ENCODE peak calls at places on chromosomes 3 and 15, in five cellular contexts. A, Q, R, S and B are unnamed samples.

GRCh38 chr3:117036259-117036799 is 326.8 kb downstream of the TUSC7 start:
- DNase-seq in A (no peak), Q (no peak), R (no peak), S (peak), B (no peak)

GRCh38 chr3:123335007-123335670 is 113.8 kb downstream of the ADCY5 start:
- DNase-seq in A (no peak), Q (peak), R (no peak), S (no peak), B (no peak)

GRCh38 chr3:34882764-34883163 is 756.6 kb upstream of the ARPP21 start:
- DNase-seq in A (no peak), Q (no peak), R (no peak), S (no peak), B (no peak)

GRCh38 chr3:61358364-61358763 is 107.1 kb upstream of the FHIT start:
- DNase-seq in A (no peak), Q (no peak), R (no peak), S (no peak), B (no peak)

GRCh38 chr3:102158080-102158756 is 276.6 kb upstream of the ZPLD1 start:
- DNase-seq in A (no peak), Q (no peak), R (peak), S (no peak), B (no peak)

GRCh38 chr3:71930056-71930991 is 145.4 kb upstream of the PROK2 start:
- DNase-seq in A (no peak), Q (no peak), R (peak), S (peak), B (no peak)

GRCh38 chr3:150761831-150762661 is 923 bp downstream of the SIAH2 start:
- DNase-seq in A (no peak), Q (no peak), R (peak), S (peak), B (peak)

GRCh38 chr15:29127506-29128430 is 141.9 kb downstream of the NSMCE3 start:
- DNase-seq in A (no peak), Q (peak), R (no peak), S (no peak), B (peak)

GRCh38 chr3:148062590-148062989 is 635.1 kb upstream of the AGTR1 start:
- DNase-seq in A (no peak), Q (no peak), R (peak), S (no peak), B (no peak)

GRCh38 chr3:150005243-150006102 is 34.8 kb upstream of the PFN2 start:
- DNase-seq in A (no peak), Q (no peak), R (peak), S (peak), B (no peak)

GRCh38 chr3:150391200-150391599 is 16.9 kb upstream of the TSC22D2 start:
- DNase-seq in A (no peak), Q (no peak), R (peak), S (no peak), B (no peak)

GRCh38 chr3:167733961-167734497 is 663 bp downstream of the PDCD10 start:
- DNase-seq in A (no peak), Q (no peak), R (peak), S (no peak), B (no peak)

GRCh38 chr3:151197981-151198767 is 4.8 kb downstream of the GPR171 start:
- DNase-seq in A (no peak), Q (no peak), R (no peak), S (peak), B (no peak)

GRCh38 chr3:172378439-172378838 is 69.8 kb downstream of the GHSR start:
- DNase-seq in A (no peak), Q (no peak), R (no peak), S (no peak), B (no peak)

GRCh38 chr3:157754415-157754814 is 251.2 kb upstream of the VEPH1 start:
- DNase-seq in A (no peak), Q (no peak), R (no peak), S (no peak), B (no peak)

GRCh38 chr3:194552327-194552949 is 65.6 kb upstream of the ATP13A3 start:
- DNase-seq in A (no peak), Q (no peak), R (no peak), S (no peak), B (no peak)

GRCh38 chr3:72891053-72891855 is 3.4 kb downstream of the GXYLT2 start:
- DNase-seq in A (no peak), Q (no peak), R (peak), S (peak), B (peak)

GRCh38 chr3:131363275-131363674 is 18.3 kb upstream of the NUDT16 start:
- DNase-seq in A (no peak), Q (no peak), R (no peak), S (no peak), B (no peak)

GRCh38 chr15:53130943-53131342 is 340.8 kb upstream of the ONECUT1 start:
- DNase-seq in A (no peak), Q (no peak), R (no peak), S (no peak), B (no peak)

GRCh38 chr3:16793321-16793720 is 91.4 kb upstream of the PLCL2 start:
- DNase-seq in A (no peak), Q (no peak), R (no peak), S (no peak), B (no peak)

GRCh38 chr15:99712415-99712814 is 20.8 kb downstream of the LYSMD4 start:
- DNase-seq in A (no peak), Q (no peak), R (no peak), S (no peak), B (peak)

GRCh38 chr3:124266517-124266916 is 274.6 kb upstream of the ROPN1 start:
- DNase-seq in A (no peak), Q (no peak), R (peak), S (no peak), B (no peak)

GRCh38 chr3:50675179-50676030 is 678 bp downstream of the DOCK3 start:
- DNase-seq in A (no peak), Q (no peak), R (no peak), S (no peak), B (peak)

DNA sequence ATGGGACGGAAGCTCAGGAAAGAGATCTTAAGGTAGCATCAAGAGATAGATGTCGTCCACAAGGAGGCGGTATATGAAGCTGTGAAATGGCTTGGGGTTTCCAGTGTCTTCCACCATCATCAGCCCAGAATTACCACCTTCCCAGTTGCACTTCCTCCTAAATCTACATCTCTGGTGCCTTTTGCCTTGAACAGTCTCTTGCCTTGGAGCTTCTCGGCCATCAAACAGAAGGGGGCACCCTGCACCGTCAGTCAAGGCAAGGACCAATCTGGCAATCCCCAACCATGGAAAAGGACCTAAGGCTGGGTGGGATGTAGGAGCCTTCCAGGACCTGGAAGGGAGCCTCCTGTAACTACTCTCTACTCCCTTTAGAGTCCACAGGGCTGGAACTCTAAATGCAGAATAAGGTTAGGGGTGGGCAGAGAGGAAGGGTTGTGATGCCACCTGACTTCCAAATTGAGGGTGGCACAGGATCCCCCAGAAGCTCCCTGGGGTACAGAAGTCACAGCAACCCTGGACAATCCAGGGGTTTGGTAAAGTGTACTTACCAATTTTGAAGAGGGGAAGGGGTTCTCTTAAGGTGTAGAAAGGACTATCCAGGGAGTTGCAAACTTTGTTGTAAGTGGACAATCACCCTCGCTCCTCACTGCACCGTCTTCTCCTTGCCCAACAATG is 1.0 kb upstream of the RYR3 start:
- DNase-seq in A (no peak), Q (no peak), R (peak), S (no peak), B (peak)
- TF ChIP-seq CTCF in A (peak), Q (peak), R (peak), S (no peak), B (peak)

GRCh38 chr3:11910971-11911531 is 64.4 kb upstream of the TAMM41 start:
- DNase-seq in A (no peak), Q (no peak), R (no peak), S (no peak), B (no peak)
- TF ChIP-seq CTCF in A (no peak), Q (no peak), R (no peak), S (no peak), B (no peak)

GRCh38 chr15:96462768-96463167 is 132.3 kb downstream of the NR2F2 start:
- DNase-seq in A (no peak), Q (no peak), R (peak), S (no peak), B (no peak)
- TF ChIP-seq CTCF in A (peak), Q (peak), R (peak), S (no peak), B (no peak)

DNA sequence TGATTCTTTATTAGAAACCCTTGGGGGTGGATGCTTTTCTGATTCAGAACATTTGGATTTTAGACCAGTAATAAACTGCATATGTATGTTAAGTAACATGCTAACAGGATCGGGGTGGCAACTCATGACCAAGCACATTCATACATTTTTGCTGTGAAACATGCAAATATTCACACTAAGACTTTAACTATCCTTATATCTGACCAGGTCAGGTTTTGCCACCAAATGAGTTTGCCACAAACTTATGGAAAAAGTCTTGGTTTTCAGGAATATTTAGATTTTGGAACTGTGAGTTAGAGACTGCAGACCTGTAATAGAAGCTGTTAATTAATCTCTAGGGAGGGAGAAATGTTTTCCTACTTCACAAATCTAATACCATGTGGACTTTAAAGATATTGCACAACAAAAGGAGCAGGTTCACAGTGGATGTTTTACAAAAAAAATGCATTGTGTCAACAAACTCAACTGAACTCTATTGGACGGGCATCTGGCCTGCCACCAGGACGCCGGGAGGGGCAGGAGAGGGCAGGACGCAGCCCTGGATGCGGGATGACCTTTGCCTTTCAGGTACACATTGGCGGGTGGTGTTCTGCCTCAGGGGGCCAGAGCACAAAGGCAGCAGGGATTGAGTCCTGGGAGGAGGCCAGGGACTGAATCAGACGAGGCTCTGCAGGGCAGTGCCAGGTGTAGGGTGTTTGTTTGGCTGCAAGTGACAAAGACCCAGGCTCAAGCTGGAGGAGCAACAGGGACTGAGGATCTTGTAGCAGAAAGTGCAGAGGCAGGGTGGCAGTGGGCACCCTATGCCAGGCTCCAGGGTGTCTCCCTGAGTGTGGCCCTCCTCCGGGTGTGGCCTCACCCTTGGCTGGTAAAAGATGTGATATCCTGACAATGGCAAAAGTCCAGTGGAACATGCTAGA is 30.1 kb upstream of the KLF13 start:
- DNase-seq in A (no peak), Q (peak), R (peak), S (no peak), B (no peak)
- TF ChIP-seq CTCF in A (no peak), Q (no peak), R (no peak), S (no peak), B (no peak)

DNA sequence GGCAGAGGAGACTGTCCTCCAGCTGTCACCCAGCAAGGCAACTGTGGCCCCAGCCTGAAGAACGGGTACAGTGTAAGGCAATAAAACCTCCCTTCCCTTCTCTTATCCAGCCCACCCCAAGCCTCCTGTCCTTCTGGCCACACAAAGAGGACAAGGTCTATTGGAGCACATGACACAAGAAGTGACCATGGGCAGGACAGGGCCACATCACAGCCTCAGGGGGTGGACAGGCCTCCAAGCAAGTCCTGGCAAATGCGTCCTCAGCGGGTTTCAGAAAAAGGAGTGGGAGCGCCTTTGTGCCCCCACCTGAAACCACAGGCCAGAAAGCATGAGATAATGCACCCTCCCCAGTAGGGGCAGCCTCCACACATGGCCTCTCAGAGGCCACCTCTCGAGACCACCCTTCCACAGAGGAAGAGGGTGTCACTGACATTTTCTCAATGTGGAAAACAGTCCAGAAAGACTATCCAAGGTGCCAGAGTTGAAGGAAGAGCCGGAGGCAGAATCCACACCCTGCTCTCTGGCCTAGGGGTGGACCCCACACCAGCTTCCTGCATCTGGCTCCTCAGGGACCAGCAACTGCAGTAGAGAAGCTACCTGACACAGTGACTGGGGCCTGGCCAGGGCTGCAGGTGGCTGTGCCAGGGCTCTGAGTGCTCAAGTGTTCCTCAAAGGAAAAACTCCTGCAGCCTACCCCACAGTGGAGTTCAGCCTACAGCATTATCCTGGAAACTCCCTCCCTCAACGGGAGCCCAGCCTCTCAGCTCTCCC is 43.9 kb downstream of the CCDC12 start:
- DNase-seq in A (no peak), Q (no peak), R (no peak), S (no peak), B (no peak)
- TF ChIP-seq CTCF in A (no peak), Q (no peak), R (no peak), S (no peak), B (no peak)

GRCh38 chr3:43210049-43211027 is 76.0 kb upstream of the SNRK start:
- DNase-seq in A (no peak), Q (no peak), R (no peak), S (no peak), B (no peak)

GRCh38 chr3:43203022-43203421 is 83.3 kb upstream of the SNRK start:
- DNase-seq in A (no peak), Q (no peak), R (no peak), S (no peak), B (no peak)

GRCh38 chr3:43207628-43208085 is 78.7 kb upstream of the SNRK start:
- DNase-seq in A (no peak), Q (no peak), R (no peak), S (no peak), B (no peak)

GRCh38 chr3:43211681-43212080 is 74.7 kb upstream of the SNRK start:
- DNase-seq in A (no peak), Q (no peak), R (no peak), S (no peak), B (no peak)

DNA sequence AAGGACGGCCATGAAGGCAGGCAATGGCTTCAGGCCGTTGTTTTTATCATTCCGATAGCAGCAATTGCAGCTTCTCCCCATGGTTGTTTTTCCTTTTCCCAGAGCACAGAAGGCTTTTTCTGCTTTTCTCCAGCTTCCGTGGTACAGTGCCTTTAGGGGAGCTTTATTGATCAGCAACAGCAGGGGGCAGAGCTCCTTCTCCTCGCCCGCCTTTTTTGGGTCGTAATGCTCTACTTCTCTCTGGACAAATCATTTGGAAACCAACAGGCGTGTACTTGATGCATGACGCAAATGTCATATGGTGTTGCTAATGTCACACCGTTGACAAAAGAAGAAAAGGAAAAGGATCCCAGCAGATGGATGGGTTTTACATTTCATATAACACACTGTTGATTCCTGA is 79.7 kb upstream of the SNRK start:
- DNase-seq in A (no peak), Q (no peak), R (no peak), S (no peak), B (no peak)
- TF ChIP-seq CTCF in A (no peak), Q (no peak), R (no peak), S (no peak), B (peak)

DNA sequence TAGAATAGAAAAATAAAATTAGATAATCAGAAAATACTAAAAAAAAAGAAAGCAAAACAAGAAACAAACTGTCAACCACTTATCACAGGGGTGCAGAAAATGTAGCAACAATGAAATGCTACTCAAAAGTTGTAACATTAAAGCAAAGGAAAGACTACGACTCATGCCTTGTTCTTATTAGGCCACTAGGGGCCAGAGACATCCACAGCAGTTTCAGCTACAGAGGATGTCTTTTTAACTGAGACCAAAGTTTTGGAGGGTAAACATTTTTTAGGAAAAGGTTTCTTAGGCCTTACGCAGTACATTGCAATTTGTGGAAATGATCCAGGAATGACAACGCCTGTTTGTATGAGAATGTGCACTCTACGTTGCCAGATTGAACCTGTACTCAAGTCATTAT is 15.4 kb upstream of the CADM2 start:
- DNase-seq in A (no peak), Q (no peak), R (peak), S (no peak), B (no peak)
- TF ChIP-seq CTCF in A (peak), Q (peak), R (peak), S (no peak), B (peak)